ENCODE peak calls at places on chromosome 20, in ten cellular contexts. D, B, Z, H, K, P, S, M, I and N are unnamed samples.

GRCh38 chr20:19867074-19867473 is 109.0 kb downstream of the RIN2 start:
- DNase-seq in D (no peak), B (no peak), Z (no peak), H (no peak), K (no peak), P (no peak), S (no peak), M (no peak), I (no peak), N (no peak)

GRCh38 chr20:32332614-32333013 is 25.5 kb upstream of the ASXL1 start:
- DNase-seq in D (no peak), B (no peak), Z (no peak), H (no peak), K (no peak), P (peak), S (no peak), M (peak), I (no peak), N (no peak)

GRCh38 chr20:24781061-24781980 is 167.7 kb upstream of the CST7 start:
- DNase-seq in D (no peak), B (no peak), Z (no peak), H (peak), K (peak), P (peak), S (peak), M (peak), I (peak), N (no peak)

GRCh38 chr20:4243071-4243470 is 227.7 kb upstream of the RNF24 start:
- DNase-seq in D (no peak), B (no peak), Z (no peak), H (no peak), K (no peak), P (no peak), S (peak), M (no peak), I (no peak), N (no peak)

GRCh38 chr20:17210983-17211382 is 15.9 kb upstream of the PCSK2 start:
- DNase-seq in D (no peak), B (no peak), Z (no peak), H (no peak), K (no peak), P (no peak), S (no peak), M (peak), I (no peak), N (no peak)

GRCh38 chr20:43955244-43956191 is 40.9 kb downstream of the TOX2 start:
- DNase-seq in D (peak), B (no peak), Z (no peak), H (peak), K (no peak), P (peak), S (no peak), M (peak), I (peak), N (peak)

GRCh38 chr20:2741881-2742280 is 49.3 kb downstream of the EBF4 start:
- DNase-seq in D (no peak), B (no peak), Z (no peak), H (no peak), K (no peak), P (no peak), S (no peak), M (no peak), I (no peak), N (no peak)

GRCh38 chr20:60253471-60253870 is 295.2 kb downstream of the CDH26 start:
- DNase-seq in D (no peak), B (no peak), Z (no peak), H (no peak), K (no peak), P (no peak), S (no peak), M (no peak), I (no peak), N (no peak)

GRCh38 chr20:36969478-36970186 is 18.1 kb upstream of the SAMHD1 start:
- DNase-seq in D (no peak), B (no peak), Z (no peak), H (no peak), K (no peak), P (no peak), S (no peak), M (no peak), I (no peak), N (no peak)

GRCh38 chr20:61659652-61660346 is 405.9 kb downstream of the TAF4 start:
- DNase-seq in D (no peak), B (no peak), Z (no peak), H (no peak), K (no peak), P (no peak), S (no peak), M (no peak), I (no peak), N (no peak)

GRCh38 chr20:33079267-33079666 is at the start of gene BPIFB4:
- DNase-seq in D (peak), B (no peak), Z (no peak), H (no peak), K (no peak), P (no peak), S (no peak), M (no peak), I (no peak), N (no peak)

GRCh38 chr20:14288341-14289330 is 48.8 kb downstream of the FLRT3 start:
- DNase-seq in D (peak), B (no peak), Z (no peak), H (peak), K (peak), P (peak), S (no peak), M (peak), I (peak), N (no peak)

GRCh38 chr20:1337441-1337840 is 8.5 kb upstream of the SDCBP2 start:
- DNase-seq in D (no peak), B (no peak), Z (no peak), H (no peak), K (no peak), P (no peak), S (no peak), M (no peak), I (no peak), N (no peak)

GRCh38 chr20:40279390-40279789 is 409.6 kb downstream of the MAFB start:
- DNase-seq in D (no peak), B (no peak), Z (peak), H (no peak), K (no peak), P (no peak), S (no peak), M (peak), I (no peak), N (no peak)

GRCh38 chr20:17875106-17875980 is 93.3 kb downstream of the SNX5 start:
- DNase-seq in D (no peak), B (peak), Z (peak), H (no peak), K (peak), P (peak), S (no peak), M (peak), I (no peak), N (no peak)

GRCh38 chr20:15895126-15895525 is 678.1 kb downstream of the KIF16B start:
- DNase-seq in D (no peak), B (no peak), Z (no peak), H (no peak), K (no peak), P (no peak), S (no peak), M (no peak), I (no peak), N (no peak)

GRCh38 chr20:46624941-46625340 is 26.3 kb downstream of the SLC13A3 start:
- DNase-seq in D (no peak), B (no peak), Z (no peak), H (no peak), K (no peak), P (no peak), S (no peak), M (no peak), I (no peak), N (no peak)